ENCODE peak calls at places on chromosomes 13 and 19, in ten cellular contexts. R is cardiac muscle cell, U is mammary epithelial cell, B is OCI-LY7, F is breast epithelium, G is pancreas, E is upper lobe of right lung, Z is A549, P is MG63, D is astrocyte. A is an unnamed sample.

GRCh38 chr19:426725-427445 is 17.9 kb upstream of the C2CD4C start:
- DNase-seq in R (no peak), U (no peak), B (no peak), F (no peak), G (no peak), E (no peak), Z (no peak), P (peak; percentile 21), D (no peak), A (no peak)

GRCh38 chr13:44764334-44764733 is 188.2 kb upstream of the TSC22D1 start:
- DNase-seq in R (no peak), U (no peak), B (no peak), F (no peak), G (peak; percentile 56), E (no peak), Z (no peak), P (peak; percentile 33), D (no peak), A (no peak)

GRCh38 chr19:7211191-7211988 is 82.8 kb downstream of the INSR start:
- DNase-seq in R (peak; percentile 55), U (no peak), B (no peak), F (no peak), G (peak; percentile 78), E (no peak), Z (no peak), P (no peak), D (peak; percentile 79), A (no peak)

GRCh38 chr19:51364200-51365106 is 1.7 kb downstream of the ETFB start:
- DNase-seq in R (no peak), U (peak; percentile 37), B (no peak), F (no peak), G (no peak), E (no peak), Z (peak; percentile 50), P (no peak), D (no peak), A (no peak)

GRCh38 chr13:113671066-113672001 is 4.3 kb downstream of the GRK1 start:
- DNase-seq in R (no peak), U (no peak), B (no peak), F (peak; percentile 44), G (peak; percentile 37), E (peak; percentile 60), Z (no peak), P (no peak), D (no peak), A (no peak)

GRCh38 chr13:29073762-29074161 is 253.6 kb downstream of the MTUS2 start:
- DNase-seq in R (no peak), U (no peak), B (no peak), F (no peak), G (no peak), E (no peak), Z (no peak), P (no peak), D (no peak), A (no peak)

GRCh38 chr19:10912619-10913018 is 15.8 kb downstream of the YIPF2 start:
- DNase-seq in R (no peak), U (no peak), B (no peak), F (no peak), G (no peak), E (no peak), Z (no peak), P (no peak), D (no peak), A (no peak)

GRCh38 chr19:16452321-16452720 is 19.4 kb downstream of the EPS15L1 start:
- DNase-seq in R (peak; percentile 21), U (no peak), B (no peak), F (no peak), G (no peak), E (no peak), Z (no peak), P (no peak), D (no peak), A (peak; percentile 30)

GRCh38 chr19:47863514-47863936 is 4.5 kb downstream of the TPRX2 start:
- DNase-seq in R (peak; percentile 91), U (peak; percentile 45), B (peak; percentile 69), F (peak; percentile 83), G (peak; percentile 99), E (peak; percentile 92), Z (peak; percentile 97), P (peak; percentile 81), D (peak; percentile 20), A (peak; percentile 91)

GRCh38 chr19:17289489-17289888 is 7.8 kb downstream of the ANKLE1 start:
- DNase-seq in R (peak; percentile 92), U (no peak), B (peak; percentile 80), F (no peak), G (peak; percentile 74), E (peak; percentile 79), Z (peak; percentile 89), P (peak; percentile 87), D (peak; percentile 85), A (peak; percentile 93)

GRCh38 chr13:25869941-25870340 is 181.9 kb downstream of the SHISA2 start:
- DNase-seq in R (no peak), U (no peak), B (no peak), F (no peak), G (no peak), E (no peak), Z (no peak), P (no peak), D (no peak), A (no peak)

GRCh38 chr13:67651908-67652307 is 421.8 kb upstream of the PCDH9 start:
- DNase-seq in R (no peak), U (no peak), B (no peak), F (no peak), G (no peak), E (no peak), Z (no peak), P (no peak), D (no peak), A (no peak)

GRCh38 chr19:4130635-4131438 is 6.9 kb upstream of the MAP2K2 start:
- DNase-seq in R (no peak), U (peak; percentile 89), B (no peak), F (no peak), G (no peak), E (no peak), Z (peak; percentile 57), P (peak; percentile 41), D (peak; percentile 78), A (peak; percentile 35)

GRCh38 chr19:39200818-39201145 is 3.3 kb downstream of the SYCN start:
- DNase-seq in R (no peak), U (no peak), B (no peak), F (no peak), G (no peak), E (no peak), Z (no peak), P (no peak), D (no peak), A (no peak)

GRCh38 chr13:29953542-29953941 is 103.1 kb upstream of the UBL3 start:
- DNase-seq in R (no peak), U (no peak), B (no peak), F (no peak), G (no peak), E (no peak), Z (no peak), P (no peak), D (no peak), A (no peak)

GRCh38 chr19:12092065-12092867 is 27.7 kb downstream of the ZNF844 start:
- DNase-seq in R (peak; percentile 95), U (peak; percentile 10), B (no peak), F (peak; percentile 89), G (peak; percentile 90), E (peak; percentile 94), Z (no peak), P (peak; percentile 88), D (peak; percentile 78), A (peak; percentile 69)

GRCh38 chr13:106471957-106472543 is 63.4 kb downstream of the EFNB2 start:
- DNase-seq in R (peak; percentile 89), U (peak; percentile 100), B (no peak), F (no peak), G (no peak), E (no peak), Z (peak; percentile 71), P (peak; percentile 84), D (peak; percentile 93), A (no peak)

GRCh38 chr13:50390503-50391248 is 375.4 kb downstream of the KCNRG start:
- DNase-seq in R (no peak), U (no peak), B (no peak), F (no peak), G (no peak), E (no peak), Z (no peak), P (no peak), D (no peak), A (no peak)

GRCh38 chr19:21045028-21045427 is 24.6 kb downstream of the ZNF430 start:
- DNase-seq in R (no peak), U (no peak), B (no peak), F (no peak), G (no peak), E (no peak), Z (no peak), P (no peak), D (no peak), A (no peak)
- H3K9me3 ChIP-seq in R (no peaks in the 10 kb centered on the region), U (peaks cover 14% of the 10 kb centered on the region), B (peaks cover 45% of the 10 kb centered on the region), F (peaks cover 39% of the 10 kb centered on the region), G (no peaks in the 10 kb centered on the region), E (peaks cover 21% of the 10 kb centered on the region), Z (peaks cover 4% of the 10 kb centered on the region), P (no peaks in the 10 kb centered on the region), D (no peaks in the 10 kb centered on the region), A (no peaks in the 10 kb centered on the region)

GRCh38 chr19:21422244-21422643 is 25.3 kb downstream of the ZNF493 start:
- DNase-seq in R (no peak), U (no peak), B (no peak), F (no peak), G (no peak), E (no peak), Z (no peak), P (no peak), D (no peak), A (no peak)

GRCh38 chr19:21423057-21424041 is 26.4 kb downstream of the ZNF493 start:
- DNase-seq in R (no peak), U (no peak), B (no peak), F (no peak), G (no peak), E (no peak), Z (no peak), P (no peak), D (no peak), A (no peak)
- H3K9me3 ChIP-seq in R (peaks cover 8% of the 10 kb centered on the region), U (peaks cover 46% of the 10 kb centered on the region), B (peaks cover 56% of the 10 kb centered on the region), F (peaks cover 92% of the 10 kb centered on the region), G (peaks cover 16% of the 10 kb centered on the region), E (peaks cover 75% of the 10 kb centered on the region), Z (no peaks in the 10 kb centered on the region), P (peaks cover 5% of the 10 kb centered on the region), D (peaks cover 19% of the 10 kb centered on the region), A (no peaks in the 10 kb centered on the region)

GRCh38 chr19:9507285-9507684 is 8.9 kb upstream of the ZNF560 start:
- DNase-seq in R (no peak), U (no peak), B (no peak), F (no peak), G (no peak), E (no peak), Z (no peak), P (no peak), D (no peak), A (no peak)
- H3K9me3 ChIP-seq in R (no peaks in the 10 kb centered on the region), U (peaks cover 18% of the 10 kb centered on the region), B (peaks cover 7% of the 10 kb centered on the region), F (peaks cover 93% of the 10 kb centered on the region), G (no peaks in the 10 kb centered on the region), E (peaks cover 31% of the 10 kb centered on the region), Z (no peaks in the 10 kb centered on the region), P (peaks cover 36% of the 10 kb centered on the region), D (peaks cover 17% of the 10 kb centered on the region), A (no peaks in the 10 kb centered on the region)

DNA sequence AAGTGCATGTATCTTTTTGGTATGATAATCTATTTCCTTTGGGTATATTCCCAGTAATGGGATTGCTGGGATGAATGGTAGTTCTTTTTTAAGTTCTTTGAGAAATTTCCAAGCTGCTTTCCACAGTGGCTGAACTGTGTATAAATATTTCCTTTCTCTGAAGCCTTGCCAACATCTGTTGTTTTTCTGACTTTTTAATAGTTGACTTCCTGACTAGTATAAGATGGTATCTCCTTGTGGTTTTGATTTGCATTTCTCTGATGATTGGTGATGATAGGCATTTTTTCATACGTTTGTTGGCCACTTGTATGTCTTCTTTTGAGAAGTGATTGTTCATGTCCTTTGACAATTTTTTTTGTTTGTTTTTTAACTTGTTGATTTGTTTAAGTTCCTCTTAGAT is 61.6 kb upstream of the PCDH17 start:
- DNase-seq in R (no peak), U (no peak), B (no peak), F (no peak), G (no peak), E (no peak), Z (no peak), P (no peak), D (peak; percentile 32), A (no peak)
- H3K9me3 ChIP-seq in R (no peaks in the 10 kb centered on the region), U (peaks cover 5% of the 10 kb centered on the region), B (no peaks in the 10 kb centered on the region), F (no peaks in the 10 kb centered on the region), G (no peaks in the 10 kb centered on the region), E (no peaks in the 10 kb centered on the region), Z (no peaks in the 10 kb centered on the region), P (no peaks in the 10 kb centered on the region), D (no peaks in the 10 kb centered on the region), A (no peaks in the 10 kb centered on the region)